ENCODE peak calls at places on chromosome 21, in four cellular contexts. G is K562, J is HepG2, W is H1. S is an unnamed sample.

GRCh38 chr21:43369124-43369523 is 57.8 kb downstream of the SIK1 start:
- DNase-seq in W (no peak), J (peak; percentile 31), G (no peak), S (peak; percentile 42)

GRCh38 chr21:45530423-45531113 is 11.7 kb downstream of the SLC19A1 start:
- DNase-seq in J (no peak), W (peak; percentile 39), G (no peak), S (no peak)

GRCh38 chr21:38351961-38352521 is 95.2 kb downstream of the KCNJ15 start:
- DNase-seq in W (no peak), J (no peak), G (no peak), S (peak; percentile 63)

GRCh38 chr21:14548751-14549150 is 2.6 kb upstream of the SAMSN1 start:
- DNase-seq in W (no peak), G (no peak), J (no peak), S (no peak)

GRCh38 chr21:42550817-42551216 is 37.2 kb downstream of the SLC37A1 start:
- DNase-seq in G (no peak), W (no peak), J (no peak), S (no peak)

GRCh38 chr21:45651921-45652320 is 8.4 kb downstream of the PCBP3 start:
- DNase-seq in G (no peak), W (no peak), J (no peak), S (no peak)

GRCh38 chr21:46412521-46413364 is 45.9 kb upstream of the DIP2A start:
- DNase-seq in G (no peak), J (no peak), W (no peak), S (no peak)

GRCh38 chr21:17688912-17689874 is 76.5 kb upstream of the BTG3 start:
- DNase-seq in W (peak; percentile 57), G (peak; percentile 44), J (peak; percentile 33), S (no peak)

GRCh38 chr21:42423197-42423675 is 19.5 kb downstream of the UBASH3A start:
- DNase-seq in G (no peak), J (no peak), W (no peak), S (no peak)

GRCh38 chr21:35159881-35160280 is 110.8 kb upstream of the RUNX1 start:
- DNase-seq in J (no peak), W (no peak), G (no peak), S (peak; percentile 55)

GRCh38 chr21:25561668-25562641 is 45.3 kb downstream of the MRPL39 start:
- DNase-seq in J (no peak), G (no peak), W (peak; percentile 79), S (peak; percentile 2)

GRCh38 chr21:15695241-15695640 is 34.5 kb upstream of the USP25 start:
- DNase-seq in W (no peak), J (no peak), G (no peak), S (no peak)

GRCh38 chr21:38037416-38037815 is 121.2 kb upstream of the KCNJ6 start:
- DNase-seq in W (no peak), G (no peak), J (no peak), S (peak; percentile 47)

GRCh38 chr21:31503467-31503866 is 156.0 kb upstream of the SOD1 start:
- DNase-seq in J (no peak), W (no peak), G (no peak), S (no peak)

GRCh38 chr21:26528882-26529281 is 44.2 kb downstream of the CYYR1 start:
- DNase-seq in W (no peak), J (no peak), G (no peak), S (no peak)

GRCh38 chr21:46376231-46376628 is 52.3 kb downstream of the PCNT start:
- DNase-seq in W (no peak), J (no peak), G (no peak), S (no peak)

GRCh38 chr21:28952686-28953085 is 40.0 kb downstream of the LTN1 start:
- DNase-seq in J (no peak), W (no peak), G (no peak), S (no peak)

GRCh38 chr21:16942703-16943102 is 570.1 kb upstream of the CXADR start:
- DNase-seq in W (peak; percentile 51), G (no peak), J (peak; percentile 35), S (no peak)

GRCh38 chr21:42459583-42460215 is 36.3 kb downstream of the RSPH1 start:
- DNase-seq in G (no peak), J (no peak), W (no peak), S (no peak)

GRCh38 chr21:39483917-39484316 is 32.1 kb downstream of the SH3BGR start:
- DNase-seq in J (no peak), W (no peak), G (no peak), S (no peak)

GRCh38 chr21:28518620-28519019 is 474.1 kb downstream of the LTN1 start:
- DNase-seq in G (no peak), W (no peak), J (no peak), S (no peak)

GRCh38 chr21:34938079-34938764 is 110.9 kb downstream of the RUNX1 start:
- DNase-seq in G (no peak), W (no peak), J (no peak), S (no peak)

GRCh38 chr21:21146587-21147373 is 148.6 kb downstream of the NCAM2 start:
- DNase-seq in G (peak; percentile 96), W (no peak), J (no peak), S (no peak)

GRCh38 chr21:15425049-15425448 is 304.7 kb upstream of the USP25 start:
- DNase-seq in G (no peak), J (no peak), W (no peak), S (no peak)

GRCh38 chr21:19507682-19508260 is 1104.2 kb upstream of the TMPRSS15 start:
- DNase-seq in J (no peak), W (no peak), G (peak; percentile 26), S (peak; percentile 0)

DNA sequence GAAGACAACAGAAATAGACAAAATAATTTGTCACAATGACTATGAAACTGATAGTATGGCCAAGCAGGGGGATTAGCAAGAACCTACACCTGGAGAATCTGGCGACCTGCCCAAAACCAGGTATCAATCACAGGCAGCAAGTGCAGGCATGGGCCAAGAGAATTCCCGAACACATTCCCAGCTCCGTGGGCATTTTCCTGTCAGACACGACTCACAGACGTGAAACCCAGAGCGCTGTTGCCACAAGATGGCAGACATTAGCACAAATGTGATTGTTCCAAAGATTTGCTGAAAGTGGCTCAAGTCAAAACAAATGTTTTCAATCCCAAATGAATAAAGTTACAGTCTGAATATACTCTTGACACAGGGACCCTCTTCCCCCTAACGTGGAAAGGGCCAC is 36.8 kb downstream of the HLCS start:
- DNase-seq in W (no peak), G (no peak), J (no peak), S (peak; percentile 31)
- TF ChIP-seq CTCF in W (peak; percentile 12), G (peak; percentile 39), J (no peak), S (peak; percentile 23)

GRCh38 chr21:33491373-33492102 is at the start of gene DNAJC28:
- DNase-seq in W (peak; percentile 98), J (peak; percentile 87), G (peak; percentile 98), S (peak; percentile 88)

GRCh38 chr21:33487996-33488395 is 3.5 kb downstream of the DNAJC28 start:
- DNase-seq in W (no peak), J (no peak), G (no peak), S (no peak)

GRCh38 chr21:33488936-33489335 is 2.6 kb downstream of the DNAJC28 start:
- DNase-seq in W (no peak), G (no peak), J (no peak), S (no peak)

GRCh38 chr21:33492571-33492970 is 1.1 kb upstream of the DNAJC28 start:
- DNase-seq in J (no peak), W (no peak), G (no peak), S (no peak)

GRCh38 chr21:33490991-33491372 is 534 bp downstream of the DNAJC28 start:
- DNase-seq in W (no peak), G (no peak), J (no peak), S (no peak)
- TF ChIP-seq RNF2 in W (no peak), G (no peak), J (no peak), S (no peak)

GRCh38 chr21:23455676-23456075 is 2151.6 kb downstream of the MRPL39 start:
- DNase-seq in J (no peak), G (no peak), W (no peak), S (no peak)

GRCh38 chr21:23452384-23453083 is 2154.7 kb downstream of the MRPL39 start:
- DNase-seq in W (peak; percentile 66), G (peak; percentile 3), J (no peak), S (no peak)
- TF ChIP-seq CTCF in W (peak; percentile 76), G (no peak), J (peak; percentile 46), S (no peak)

DNA sequence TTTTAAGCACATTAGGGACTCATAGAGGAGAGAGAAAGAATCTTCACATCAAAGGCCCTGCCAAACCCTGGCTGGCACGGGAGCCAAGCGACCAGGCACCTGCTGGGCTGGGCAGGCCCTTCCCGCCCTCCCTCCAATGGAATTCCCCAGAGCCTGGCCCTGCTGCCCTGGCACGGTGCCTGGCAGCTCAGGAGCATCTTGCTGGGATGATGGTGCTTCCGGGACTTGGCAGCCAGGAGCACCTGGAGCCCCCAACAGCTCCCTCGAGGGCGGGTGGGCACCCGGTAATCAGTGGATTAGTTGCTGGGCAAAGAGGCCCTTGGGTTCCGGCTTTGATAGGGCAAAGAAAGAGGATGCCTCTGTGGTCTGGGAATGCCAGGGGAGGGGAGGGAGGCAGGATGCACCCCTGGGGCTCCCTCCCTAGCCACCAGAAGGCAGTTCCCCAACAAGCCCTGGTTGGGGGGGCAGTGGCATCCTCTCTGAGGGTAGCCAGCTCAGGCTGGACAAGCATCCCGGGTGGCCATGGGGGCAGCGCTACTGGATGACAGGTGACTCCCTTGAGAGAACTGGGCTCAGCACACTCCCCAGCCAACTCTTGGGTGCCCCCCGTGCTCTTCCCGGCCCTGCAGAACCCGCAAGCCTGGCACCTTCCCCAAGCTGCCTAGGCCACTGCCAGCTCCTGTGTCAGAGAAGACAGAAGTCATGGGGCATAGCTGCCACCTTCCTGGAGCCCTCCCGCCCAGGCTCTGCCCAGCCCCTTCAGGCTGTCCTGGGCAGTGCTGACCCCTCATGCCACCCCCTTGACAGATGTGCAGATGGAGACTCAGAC is 26.4 kb downstream of the KRTAP10-1 start:
- DNase-seq in J (no peak), G (no peak), W (no peak), S (no peak)
- TF ChIP-seq RNF2 in J (no peak), G (no peak), W (no peak), S (no peak)

GRCh38 chr21:41169701-41170100 is 1.7 kb downstream of the BACE2 start:
- DNase-seq in W (no peak), J (no peak), G (no peak), S (no peak)
- TF ChIP-seq CTCF in W (no peak), J (no peak), G (no peak), S (no peak)

GRCh38 chr21:41368361-41369104 is 6.7 kb downstream of the MX2 start:
- DNase-seq in G (no peak), J (no peak), W (no peak), S (no peak)

GRCh38 chr21:41367598-41368360 is 6.0 kb downstream of the MX2 start:
- DNase-seq in W (no peak), J (no peak), G (no peak), S (no peak)

GRCh38 chr21:41365377-41366107 is 3.7 kb downstream of the MX2 start:
- DNase-seq in J (no peak), W (no peak), G (no peak), S (no peak)

GRCh38 chr21:41364308-41364707 is 2.5 kb downstream of the MX2 start:
- DNase-seq in G (no peak), J (no peak), W (no peak), S (no peak)

DNA sequence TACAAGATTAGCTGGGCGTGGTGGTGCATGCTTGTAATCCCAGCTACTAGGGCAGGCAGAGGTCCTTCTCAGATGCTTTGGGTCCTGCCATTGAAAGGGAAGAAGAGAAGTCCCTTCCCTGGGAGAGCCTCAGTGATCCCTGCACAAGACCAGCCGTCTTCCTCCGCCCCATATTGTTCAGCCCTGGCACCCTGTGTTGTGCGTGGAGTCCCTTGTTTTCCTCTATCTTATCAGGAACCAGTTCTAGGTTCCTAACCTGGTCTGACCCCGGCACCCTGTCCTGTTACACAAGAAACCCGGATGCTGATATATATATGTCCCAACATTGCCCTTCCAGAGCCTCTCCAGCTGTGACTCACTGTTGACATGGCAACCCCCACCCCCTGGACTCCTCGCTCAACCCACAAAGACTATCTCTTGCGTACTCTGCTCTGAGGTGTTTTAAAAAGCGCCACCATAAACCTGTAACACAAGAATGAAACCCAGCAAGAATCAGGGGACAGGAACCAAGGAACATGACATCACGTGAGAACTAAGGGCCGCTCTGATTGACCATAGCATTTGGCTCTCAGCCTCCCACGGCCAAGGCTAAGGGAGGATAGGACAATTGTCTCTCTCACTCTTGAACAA is 4.8 kb downstream of the MX2 start:
- DNase-seq in J (peak; percentile 94), G (peak; percentile 45), W (no peak), S (peak; percentile 74)
- TF ChIP-seq RNF2 in J (no peak), G (no peak), W (no peak), S (no peak)

S was measured in A549.